ENCODE peak calls at places on chromosomes 11 and 22, in six cellular contexts. T is mesenchymal stem cell, V is IMR-90, A is neuronal stem cell, R is H9, Z is H1. W is an unnamed sample.

GRCh38 chr11:3195251-3196160 is 23.1 kb downstream of the MRGPRG start:
- DNase-seq in T (peak; percentile 30), V (peak; percentile 14), A (no peak), R (peak; percentile 38), Z (no peak), W (peak; percentile 15)

GRCh38 chr11:108854366-108854765 is 189.5 kb downstream of the DDX10 start:
- DNase-seq in T (peak; percentile 37), V (no peak), A (no peak), R (no peak), Z (no peak), W (no peak)

GRCh38 chr22:29328566-29329500 is 13.3 kb upstream of the RASL10A start:
- DNase-seq in T (no peak), V (peak; percentile 22), A (no peak), R (no peak), Z (no peak), W (no peak)

GRCh38 chr11:102226702-102227101 is 90.6 kb upstream of the BIRC3 start:
- DNase-seq in T (peak; percentile 62), V (peak; percentile 88), A (no peak), R (no peak), Z (no peak), W (no peak)

GRCh38 chr11:134598368-134598767 is 186.3 kb upstream of the B3GAT1 start:
- DNase-seq in T (no peak), V (no peak), A (no peak), R (peak; percentile 2), Z (no peak), W (no peak)

GRCh38 chr11:68324695-68325094 is 12.3 kb downstream of the LRP5 start:
- DNase-seq in T (no peak), V (no peak), A (no peak), R (no peak), Z (no peak), W (no peak)

GRCh38 chr11:115297330-115297729 is 206.9 kb downstream of the CADM1 start:
- DNase-seq in T (no peak), V (no peak), A (no peak), R (no peak), Z (no peak), W (peak; percentile 8)

GRCh38 chr11:4673781-4674180 is 23.9 kb downstream of the OR51E2 start:
- DNase-seq in T (no peak), V (no peak), A (no peak), R (no peak), Z (no peak), W (no peak)

GRCh38 chr11:130522284-130522961 is 74.0 kb downstream of the ADAMTS15 start:
- DNase-seq in T (peak; percentile 97), V (peak; percentile 97), A (peak; percentile 46), R (peak; percentile 92), Z (no peak), W (peak; percentile 78)

GRCh38 chr11:14386895-14387480 is 28.0 kb upstream of the RRAS2 start:
- DNase-seq in T (peak; percentile 83), V (peak; percentile 89), A (peak; percentile 70), R (peak; percentile 78), Z (peak; percentile 15), W (peak; percentile 91)

GRCh38 chr22:27966168-27967064 is 47.4 kb upstream of the PITPNB start:
- DNase-seq in T (no peak), V (no peak), A (no peak), R (no peak), Z (no peak), W (no peak)

GRCh38 chr22:44648821-44649566 is 53.0 kb upstream of the PRR5 start:
- DNase-seq in T (peak; percentile 58), V (peak; percentile 98), A (no peak), R (no peak), Z (no peak), W (no peak)

GRCh38 chr11:30149998-30150397 is 80.8 kb upstream of the FSHB start:
- DNase-seq in T (no peak), V (no peak), A (no peak), R (no peak), Z (no peak), W (no peak)

GRCh38 chr11:34905666-34906065 is 10.5 kb downstream of the APIP start:
- DNase-seq in T (no peak), V (no peak), A (no peak), R (no peak), Z (no peak), W (no peak)

GRCh38 chr11:117932426-117932825 is 3.2 kb upstream of the TMPRSS13 start:
- DNase-seq in T (no peak), V (no peak), A (no peak), R (peak; percentile 15), Z (no peak), W (no peak)

GRCh38 chr11:103659138-103659734 is 377.2 kb upstream of the DDI1 start:
- DNase-seq in T (no peak), V (no peak), A (no peak), R (peak; percentile 26), Z (no peak), W (no peak)

GRCh38 chr11:9581556-9582161 is 8.2 kb downstream of the WEE1 start:
- DNase-seq in T (no peak), V (no peak), A (no peak), R (no peak), Z (no peak), W (no peak)

GRCh38 chr11:12269104-12269441 is 108.3 kb upstream of the PARVA start:
- DNase-seq in T (no peak), V (peak; percentile 68), A (no peak), R (no peak), Z (no peak), W (peak; percentile 54)

GRCh38 chr22:40628354-40629042 is 8.0 kb downstream of the MRTFA start:
- DNase-seq in T (peak; percentile 34), V (peak; percentile 61), A (no peak), R (no peak), Z (no peak), W (no peak)

GRCh38 chr11:32947985-32948384 is 55.4 kb downstream of the QSER1 start:
- DNase-seq in T (no peak), V (no peak), A (no peak), R (no peak), Z (no peak), W (no peak)

GRCh38 chr11:77019976-77020591 is 14.1 kb upstream of the B3GNT6 start:
- DNase-seq in T (peak; percentile 50), V (peak; percentile 61), A (no peak), R (no peak), Z (no peak), W (no peak)

GRCh38 chr22:42915980-42916765 is 59.1 kb upstream of the ARFGAP3 start:
- DNase-seq in T (no peak), V (no peak), A (no peak), R (peak; percentile 72), Z (no peak), W (no peak)

GRCh38 chr11:2214527-2215229 is 43.1 kb upstream of the TH start:
- DNase-seq in T (no peak), V (no peak), A (no peak), R (peak; percentile 41), Z (no peak), W (no peak)

GRCh38 chr22:48750826-48751440 is 1076.7 kb downstream of the BRD1 start:
- DNase-seq in T (no peak), V (no peak), A (no peak), R (no peak), Z (no peak), W (no peak)

GRCh38 chr11:60485987-60486386 is 6.6 kb upstream of the MS4A12 start:
- DNase-seq in T (peak; percentile 3), V (no peak), A (peak; percentile 9), R (peak; percentile 74), Z (no peak), W (peak; percentile 27)

GRCh38 chr22:39236321-39237275 is 8.2 kb downstream of the PDGFB start:
- DNase-seq in T (no peak), V (no peak), A (no peak), R (no peak), Z (no peak), W (peak; percentile 17)

GRCh38 chr11:66727282-66727882 is 1.6 kb downstream of the SPTBN2 start:
- DNase-seq in T (peak; percentile 32), V (peak; percentile 11), A (no peak), R (peak; percentile 48), Z (no peak), W (no peak)

GRCh38 chr22:28247667-28248363 is 328.8 kb upstream of the PITPNB start:
- DNase-seq in T (no peak), V (no peak), A (no peak), R (no peak), Z (no peak), W (no peak)

GRCh38 chr11:64697663-64698375 is 25.2 kb downstream of the NRXN2 start:
- DNase-seq in T (no peak), V (no peak), A (no peak), R (no peak), Z (no peak), W (no peak)

GRCh38 chr11:96227244-96227643 is 115.8 kb downstream of the MAML2 start:
- DNase-seq in T (no peak), V (no peak), A (no peak), R (no peak), Z (no peak), W (no peak)

GRCh38 chr11:56910785-56911184 is 77.9 kb upstream of the OR5AK2 start:
- DNase-seq in T (no peak), V (no peak), A (no peak), R (no peak), Z (no peak), W (no peak)

GRCh38 chr11:56909080-56909479 is 79.6 kb upstream of the OR5AK2 start:
- DNase-seq in T (no peak), V (no peak), A (no peak), R (no peak), Z (no peak), W (no peak)

GRCh38 chr11:56911312-56911711 is 77.4 kb upstream of the OR5AK2 start:
- DNase-seq in T (no peak), V (no peak), A (no peak), R (no peak), Z (no peak), W (no peak)

GRCh38 chr11:56910046-56910753 is 78.5 kb upstream of the OR5AK2 start:
- DNase-seq in T (no peak), V (no peak), A (no peak), R (no peak), Z (no peak), W (no peak)

GRCh38 chr11:56909563-56909962 is 79.2 kb upstream of the OR5AK2 start:
- DNase-seq in T (no peak), V (no peak), A (no peak), R (no peak), Z (no peak), W (no peak)
- H3K14ac ChIP-seq in T (no peak overlapping the region), V (no peak overlapping the region), A (no peak overlapping the region), R (no peak overlapping the region), Z (no peak overlapping the region), W (no peak overlapping the region)

GRCh38 chr11:111925953-111926352 is 7.2 kb downstream of the C11orf52 start:
- DNase-seq in T (no peak), V (no peak), A (no peak), R (no peak), Z (no peak), W (no peak)
- H4K8ac ChIP-seq in T (peak overlapping the region; percentile 41), V (peak overlapping the region; percentile 99), A (no peak overlapping the region), R (no peak overlapping the region), Z (no peak overlapping the region), W (peak overlapping the region; percentile 85)

GRCh38 chr11:73757598-73757997 is 3.3 kb downstream of the RAB6A start:
- DNase-seq in T (peak; percentile 51), V (no peak), A (no peak), R (no peak), Z (no peak), W (no peak)
- H3K14ac ChIP-seq in T (no peak overlapping the region), V (peak overlapping the region; percentile 3), A (no peak overlapping the region), R (no peak overlapping the region), Z (no peak overlapping the region), W (no peak overlapping the region)

GRCh38 chr22:37639070-37639760 is at the start of gene SH3BP1:
- DNase-seq in T (peak; percentile 37), V (no peak), A (no peak), R (peak; percentile 88), Z (no peak), W (peak; percentile 79)
- H4K8ac ChIP-seq in T (peak within 1 kb of the TSS; percentile 88), V (peak within 1 kb of the TSS; percentile 91), A (no peak within 1 kb of the TSS), R (no peak within 1 kb of the TSS), Z (peak within 1 kb of the TSS; percentile 7), W (peak within 1 kb of the TSS; percentile 81)